ENCODE peak calls at places on chromosomes 12 and 14, in four cellular contexts. A is astrocyte; P is transverse colon; O is CD8-positive, alpha-beta T cell. Y is an unnamed sample. For H3K4me1, the result is how much of the 10 kb centered on the place peaks cover.

GRCh38 chr14:95497561-95498011 is 18.9 kb downstream of the SYNE3 start:
- DNase-seq in A (no peak), P (no peak), O (no peak), Y (no peak)

GRCh38 chr14:89813485-89814080 is 140.9 kb downstream of the EFCAB11 start:
- DNase-seq in A (peak), P (no peak), O (no peak), Y (no peak)

GRCh38 chr12:51631591-51631990 is 40.6 kb downstream of the SCN8A start:
- DNase-seq in A (peak), P (no peak), O (no peak), Y (peak)

GRCh38 chr14:94101748-94102147 is 8.8 kb upstream of the IFI27 start:
- DNase-seq in A (no peak), P (no peak), O (no peak), Y (no peak)

GRCh38 chr12:27619308-27619707 is 76.9 kb upstream of the REP15 start:
- DNase-seq in A (peak), P (no peak), O (no peak), Y (peak)

GRCh38 chr14:48575772-48576171 is 900.4 kb upstream of the MDGA2 start:
- DNase-seq in A (no peak), P (no peak), O (no peak), Y (no peak)

GRCh38 chr12:72346331-72346944 is 74.3 kb downstream of the TRHDE start:
- DNase-seq in A (peak), P (peak), O (no peak), Y (peak)

GRCh38 chr14:54730156-54730961 is 163.4 kb downstream of the SAMD4A start:
- DNase-seq in A (peak), P (peak), O (no peak), Y (no peak)

GRCh38 chr14:98743536-98743935 is 528.5 kb downstream of the BCL11B start:
- DNase-seq in A (no peak), P (no peak), O (no peak), Y (no peak)

GRCh38 chr14:31465113-31465512 is 7.8 kb upstream of the DTD2 start:
- DNase-seq in A (peak), P (no peak), O (no peak), Y (no peak)

GRCh38 chr12:112133418-112133817 is 8.1 kb downstream of the TRAFD1 start:
- DNase-seq in A (no peak), P (no peak), O (no peak), Y (no peak)

GRCh38 chr14:104224516-104225281 is 86.3 kb downstream of the KIF26A start:
- DNase-seq in A (no peak), P (peak), O (peak), Y (peak)

GRCh38 chr14:57364659-57365450 is 25.5 kb upstream of the NAA30 start:
- DNase-seq in A (no peak), P (no peak), O (no peak), Y (no peak)

GRCh38 chr12:57452937-57453509 is 2.1 kb upstream of the INHBE start:
- DNase-seq in A (peak), P (peak), O (no peak), Y (peak)

GRCh38 chr14:103625361-103626095 is 3.5 kb upstream of the KLC1 start:
- DNase-seq in A (no peak), P (peak), O (peak), Y (no peak)

GRCh38 chr12:56477521-56478225 is 9.3 kb downstream of the SPRYD4 start:
- DNase-seq in A (no peak), P (no peak), O (no peak), Y (no peak)

GRCh38 chr12:56087220-56087619 is 7.3 kb downstream of the ERBB3 start:
- DNase-seq in A (no peak), P (peak), O (no peak), Y (no peak)

GRCh38 chr12:50103767-50104321 is at the start of gene GPD1:
- DNase-seq in A (no peak), P (peak), O (no peak), Y (no peak)

GRCh38 chr12:87253157-87253556 is 776.0 kb downstream of the C12orf50 start:
- DNase-seq in A (no peak), P (no peak), O (no peak), Y (peak)

GRCh38 chr12:63982787-63983186 is 138.3 kb downstream of the SRGAP1 start:
- DNase-seq in A (no peak), P (no peak), O (no peak), Y (no peak)

GRCh38 chr14:67413806-67414769 is 2.1 kb upstream of the PLEK2 start:
- DNase-seq in A (peak), P (no peak), O (no peak), Y (peak)

GRCh38 chr12:61538951-61539350 is 721.3 kb upstream of the USP15 start:
- DNase-seq in A (no peak), P (no peak), O (no peak), Y (no peak)

GRCh38 chr14:30462358-30462757 is 96.6 kb upstream of the G2E3 start:
- DNase-seq in A (no peak), P (no peak), O (no peak), Y (no peak)

GRCh38 chr14:102616799-102617198 is 24.4 kb downstream of the RCOR1 start:
- DNase-seq in A (no peak), P (no peak), O (no peak), Y (no peak)

GRCh38 chr12:116358850-116359761 is 81.6 kb upstream of the MED13L start:
- DNase-seq in A (peak), P (peak), O (peak), Y (peak)

GRCh38 chr12:47023944-47024343 is 55.5 kb upstream of the PCED1B start:
- DNase-seq in A (no peak), P (no peak), O (no peak), Y (no peak)

GRCh38 chr12:120367252-120367923 is 1.6 kb downstream of the MSI1 start:
- DNase-seq in A (no peak), P (peak), O (no peak), Y (no peak)

GRCh38 chr12:64080319-64081008 is 141.6 kb downstream of the KICS2 start:
- DNase-seq in A (no peak), P (peak), O (no peak), Y (no peak)

GRCh38 chr12:452667-453210 is 7.0 kb upstream of the B4GALNT3 start:
- DNase-seq in A (no peak), P (peak), O (no peak), Y (no peak)

GRCh38 chr14:48008646-48009045 is 333.2 kb upstream of the MDGA2 start:
- DNase-seq in A (no peak), P (no peak), O (no peak), Y (no peak)

GRCh38 chr14:69288956-69289705 is 29.2 kb downstream of the GALNT16 start:
- DNase-seq in A (no peak), P (no peak), O (no peak), Y (no peak)

GRCh38 chr12:2834581-2835491 is at the start of gene NRIP2:
- DNase-seq in A (peak), P (no peak), O (no peak), Y (peak)

GRCh38 chr12:116759783-116760581 is 21.9 kb downstream of the RNFT2 start:
- DNase-seq in A (no peak), P (peak), O (no peak), Y (peak)

GRCh38 chr12:71662861-71663560 is 637 bp downstream of the ZFC3H1 start:
- DNase-seq in A (peak), P (peak), O (peak), Y (peak)

GRCh38 chr12:127957001-127957660 is 309.8 kb upstream of the TMEM132C start:
- DNase-seq in A (peak), P (no peak), O (no peak), Y (no peak)

DNA sequence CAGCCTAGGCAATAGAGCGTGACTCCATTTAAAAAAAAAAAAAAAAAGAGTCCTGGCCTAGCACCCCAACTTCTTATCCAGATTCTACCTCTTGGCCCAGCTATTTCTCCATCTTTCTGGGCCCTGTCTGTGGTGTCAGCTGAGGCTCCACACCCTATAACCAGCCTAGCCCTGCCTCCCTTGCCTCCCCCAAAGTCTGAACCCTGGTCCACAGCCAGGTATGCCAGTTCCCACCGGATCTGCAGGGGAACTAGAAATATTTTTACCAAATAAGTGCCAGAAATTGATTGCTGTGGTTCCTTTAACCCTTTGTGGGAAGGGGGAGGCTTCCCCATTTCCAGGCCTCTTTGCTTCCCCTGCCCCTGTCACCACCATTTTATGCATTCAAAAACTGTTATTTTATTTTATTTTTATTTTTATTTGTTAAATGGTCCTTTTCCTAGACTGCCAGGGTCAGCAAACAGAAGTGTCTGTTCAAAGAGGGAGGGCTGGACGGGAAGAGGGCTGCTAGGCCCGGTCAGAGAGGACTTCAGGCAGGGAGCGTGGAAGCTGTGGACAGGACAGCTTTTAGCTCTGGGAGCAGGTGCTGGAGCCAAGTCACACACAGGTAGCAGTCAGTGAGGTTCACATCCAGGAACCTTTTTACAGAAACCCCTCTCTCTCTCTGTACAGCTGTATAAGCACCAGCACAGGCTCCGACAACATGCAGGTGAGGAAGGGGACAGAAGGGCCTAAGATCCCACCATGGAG is 23.2 kb downstream of the TTC9 start:
- DNase-seq in A (no peak), P (no peak), O (no peak), Y (no peak)
- H3K4me1 ChIP-seq in A (under half), P (under half), O (half or more), Y (under half)

DNA sequence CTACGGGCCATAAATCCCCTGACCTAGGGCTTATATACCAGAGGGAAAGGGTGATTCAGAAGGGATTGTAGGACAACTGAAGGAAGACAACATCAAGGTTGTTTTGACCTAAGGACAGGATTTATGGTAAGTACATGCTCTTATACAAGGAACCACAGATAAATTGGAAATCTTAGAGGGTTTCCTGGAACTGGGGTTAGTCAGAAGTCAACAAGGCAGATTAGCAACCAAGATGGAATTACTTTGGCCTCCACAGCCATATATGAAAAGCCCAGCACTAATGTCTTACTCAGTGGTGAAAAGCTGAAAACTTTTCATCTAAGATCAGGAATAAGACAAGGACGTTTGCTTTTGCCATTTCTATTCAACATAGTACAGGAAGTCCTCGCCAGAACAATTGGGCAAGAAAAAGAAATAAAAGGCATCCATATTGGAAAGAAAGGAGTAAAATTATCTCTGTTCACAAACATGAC is 5.4 kb downstream of the TMBIM4 start:
- DNase-seq in A (peak), P (no peak), O (no peak), Y (no peak)
- H3K4me1 ChIP-seq in A (under half), P (under half), O (under half), Y (under half)

DNA sequence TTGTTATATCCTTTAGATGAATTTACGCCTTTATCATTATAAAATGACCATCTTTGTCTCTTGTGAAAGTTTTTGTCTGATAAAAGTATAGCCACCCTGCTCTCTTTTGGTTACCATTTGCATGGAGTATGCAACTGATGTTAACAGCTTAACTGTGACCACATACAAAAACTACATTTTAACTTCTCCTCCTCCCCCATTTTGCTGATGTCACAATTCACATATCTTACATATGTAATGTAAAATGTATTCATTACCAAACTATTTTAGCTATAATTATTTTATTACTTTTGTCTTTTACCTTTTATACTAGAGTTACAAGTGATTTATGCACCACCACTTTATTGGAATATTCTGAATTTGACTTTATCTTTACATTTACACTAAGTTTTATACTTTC is 184.5 kb upstream of the NPAS3 start:
- DNase-seq in A (no peak), P (no peak), O (no peak), Y (no peak)
- H3K4me1 ChIP-seq in A (under half), P (under half), O (under half), Y (under half)

GRCh38 chr14:24216345-24216699 is 456 bp upstream of the MDP1 start:
- DNase-seq in A (no peak), P (no peak), O (no peak), Y (no peak)

GRCh38 chr14:24212924-24213865 is at the start of gene CHMP4A:
- DNase-seq in A (peak), P (peak), O (peak), Y (peak)

GRCh38 chr14:24219080-24219479 is 3.2 kb upstream of the MDP1 start:
- DNase-seq in A (no peak), P (no peak), O (no peak), Y (no peak)

GRCh38 chr14:24213866-24214652 is 771 bp upstream of the CHMP4A start:
- DNase-seq in A (no peak), P (no peak), O (no peak), Y (no peak)

GRCh38 chr14:24215495-24216344 is at the start of gene MDP1:
- DNase-seq in A (peak), P (peak), O (peak), Y (peak)
- H3K4me1 ChIP-seq in A (under half), P (under half), O (under half), Y (under half)

GRCh38 chr14:52000019-52000582 is 10.8 kb downstream of the RTRAF start:
- DNase-seq in A (no peak), P (no peak), O (no peak), Y (no peak)
- H3K4me1 ChIP-seq in A (under half), P (under half), O (under half), Y (under half)

GRCh38 chr12:6770094-6770493 is 2.2 kb upstream of the LAG3 start:
- DNase-seq in A (no peak), P (no peak), O (no peak), Y (no peak)

GRCh38 chr12:6768385-6769002 is 2.3 kb downstream of the PTMS start:
- DNase-seq in A (no peak), P (no peak), O (no peak), Y (peak)

GRCh38 chr12:6770600-6770999 is 1.7 kb upstream of the LAG3 start:
- DNase-seq in A (no peak), P (no peak), O (no peak), Y (no peak)

GRCh38 chr12:6769003-6769389 is 2.8 kb downstream of the PTMS start:
- DNase-seq in A (peak), P (peak), O (no peak), Y (peak)

DNA sequence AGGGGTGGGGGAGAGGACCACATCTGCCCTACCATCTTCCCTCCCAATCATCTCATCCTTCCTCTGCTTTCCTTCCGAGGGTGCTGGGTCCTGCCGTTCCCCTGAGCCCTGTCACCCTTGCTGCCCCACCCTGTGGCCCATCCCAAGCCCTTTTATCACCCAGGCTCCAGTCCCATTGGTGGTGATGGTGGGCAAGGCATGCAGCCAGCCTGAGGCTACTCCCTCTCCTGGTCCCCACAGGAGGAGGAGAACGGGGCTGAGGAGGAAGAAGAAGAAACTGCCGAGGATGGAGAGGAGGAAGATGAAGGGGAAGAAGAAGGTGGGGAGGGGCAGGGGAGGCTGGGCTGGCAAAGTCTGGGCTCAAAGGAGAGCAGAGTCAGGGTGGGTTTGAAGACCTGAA is 2.6 kb upstream of the LAG3 start:
- DNase-seq in A (no peak), P (no peak), O (no peak), Y (no peak)
- H3K4me1 ChIP-seq in A (under half), P (half or more), O (under half), Y (under half)

Y was measured in endothelial cell of umbilical vein.